ENCODE peak calls at places on chromosomes 7 and 10, in four cellular contexts. One of them, this sample, is unnamed.

GRCh38 chr10:55491712-55492111 is 690.7 kb upstream of the PCDH15 start:
- DNase-seq in GM12878: no peak
- DNase-seq in K562: no peak
- DNase-seq in HepG2: no peak
- DNase-seq in this sample: no peak

GRCh38 chr7:150382123-150382843 is 3.2 kb downstream of the ZNF775 start:
- DNase-seq in K562: no peak
- DNase-seq in HepG2: no peak
- DNase-seq in GM12878: no peak
- DNase-seq in this sample: no peak

GRCh38 chr10:128044186-128044585 is 82.0 kb downstream of the MKI67 start:
- DNase-seq in K562: no peak
- DNase-seq in GM12878: no peak
- DNase-seq in HepG2: no peak
- DNase-seq in this sample: no peak

GRCh38 chr7:7352845-7353244 is 170.5 kb downstream of the C1GALT1 start:
- DNase-seq in GM12878: no peak
- DNase-seq in HepG2: peak
- DNase-seq in K562: no peak
- DNase-seq in this sample: no peak

GRCh38 chr7:20340839-20341238 is 10.1 kb downstream of the ITGB8 start:
- DNase-seq in HepG2: no peak
- DNase-seq in GM12878: no peak
- DNase-seq in K562: no peak
- DNase-seq in this sample: no peak

GRCh38 chr7:121620953-121621606 is 225.0 kb upstream of the FAM3C start:
- DNase-seq in HepG2: no peak
- DNase-seq in GM12878: no peak
- DNase-seq in K562: no peak
- DNase-seq in this sample: no peak

GRCh38 chr10:7035111-7035761 is 375.6 kb downstream of the SFMBT2 start:
- DNase-seq in GM12878: no peak
- DNase-seq in K562: no peak
- DNase-seq in HepG2: no peak
- DNase-seq in this sample: no peak

GRCh38 chr10:33329178-33329577 is 5.3 kb downstream of the NRP1 start:
- DNase-seq in K562: no peak
- DNase-seq in HepG2: no peak
- DNase-seq in GM12878: no peak
- DNase-seq in this sample: no peak

GRCh38 chr10:132155723-132156381 is 30.9 kb upstream of the DPYSL4 start:
- DNase-seq in K562: no peak
- DNase-seq in GM12878: no peak
- DNase-seq in HepG2: no peak
- DNase-seq in this sample: no peak

GRCh38 chr10:89478739-89479116 is 56.7 kb downstream of the SLC16A12 start:
- DNase-seq in GM12878: no peak
- DNase-seq in K562: no peak
- DNase-seq in HepG2: no peak
- DNase-seq in this sample: no peak

GRCh38 chr10:77712207-77712606 is 74.6 kb upstream of the KCNMA1 start:
- DNase-seq in HepG2: no peak
- DNase-seq in GM12878: no peak
- DNase-seq in K562: no peak
- DNase-seq in this sample: no peak

GRCh38 chr7:2870471-2870941 is 26.4 kb upstream of the GNA12 start:
- DNase-seq in K562: no peak
- DNase-seq in HepG2: no peak
- DNase-seq in GM12878: no peak
- DNase-seq in this sample: no peak

GRCh38 chr10:44970812-44971395 is 7.7 kb downstream of the DEPP1 start:
- DNase-seq in K562: no peak
- DNase-seq in GM12878: no peak
- DNase-seq in HepG2: no peak
- DNase-seq in this sample: no peak

DNA sequence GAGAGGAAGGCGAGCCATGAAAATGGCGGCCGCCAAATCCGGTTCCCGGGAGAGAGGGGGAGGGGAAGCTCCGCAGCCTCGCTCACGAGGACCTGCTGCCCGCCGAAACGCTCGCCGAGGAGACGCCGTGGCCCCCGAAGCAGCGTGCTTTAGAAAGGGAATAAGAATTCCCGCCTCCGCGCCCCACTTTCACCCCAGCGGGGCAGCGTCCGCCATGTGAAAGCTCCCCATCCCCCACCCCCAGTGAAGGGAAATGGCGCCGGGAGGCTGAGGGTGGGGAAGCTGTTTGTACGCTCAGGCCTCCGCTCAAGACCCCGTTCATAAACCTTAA is 468 bp downstream of the HNRNPA2B1 start:
- DNase-seq in HepG2: no peak
- DNase-seq in K562: peak
- DNase-seq in GM12878: no peak
- DNase-seq in this sample: no peak
- TF ChIP-seq FOXK2 in HepG2: no peak
- TF ChIP-seq FOXK2 in K562: no peak
- TF ChIP-seq FOXK2 in GM12878: no peak
- TF ChIP-seq FOXK2 in this sample: no peak

GRCh38 chr7:102988631-102989030 is 75.8 kb downstream of the LRRC17 start:
- DNase-seq in GM12878: no peak
- DNase-seq in HepG2: no peak
- DNase-seq in K562: no peak
- DNase-seq in this sample: no peak
- TF ChIP-seq FOXM1 in GM12878: no peak
- TF ChIP-seq FOXM1 in HepG2: no peak
- TF ChIP-seq FOXM1 in K562: no peak
- TF ChIP-seq FOXM1 in this sample: no peak

DNA sequence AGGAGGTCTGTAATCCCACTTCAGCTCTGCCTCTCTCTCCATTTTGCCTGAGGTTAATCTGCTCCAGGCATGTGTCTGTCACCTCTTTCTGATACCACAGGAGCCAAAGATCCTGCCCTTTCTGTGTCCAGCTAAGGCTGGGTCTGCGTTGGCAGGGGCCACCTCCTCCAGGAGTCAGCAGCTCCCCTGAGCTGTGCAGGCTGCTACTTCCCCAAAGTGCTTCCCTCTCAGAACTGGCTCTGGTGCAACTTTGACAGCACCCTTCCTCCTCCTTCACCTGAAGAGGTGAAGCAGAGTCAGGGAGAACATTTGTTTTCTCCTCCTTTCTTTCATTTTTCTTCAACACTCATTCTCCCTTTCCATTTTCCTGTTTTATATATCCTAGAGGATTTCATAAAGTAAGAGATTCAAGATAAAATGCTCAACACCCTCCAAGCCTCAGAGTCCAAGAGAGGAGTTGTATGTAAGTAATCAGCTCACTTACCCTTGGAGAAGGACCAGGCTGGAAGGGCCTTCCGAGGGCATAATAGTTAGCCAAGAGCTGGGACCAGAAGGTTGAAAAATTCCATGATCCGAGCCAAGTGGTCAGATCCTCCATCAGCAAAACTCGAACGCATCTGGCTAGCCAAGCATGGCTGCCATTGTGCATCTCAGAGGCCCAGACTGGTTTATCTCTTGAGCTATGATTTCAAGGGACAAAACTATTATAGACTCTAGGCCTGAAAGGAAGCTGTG is 257.3 kb downstream of the PTEN start:
- DNase-seq in GM12878: no peak
- DNase-seq in HepG2: no peak
- DNase-seq in K562: no peak
- DNase-seq in this sample: no peak
- TF ChIP-seq BHLHE40 in GM12878: no peak
- TF ChIP-seq BHLHE40 in HepG2: no peak
- TF ChIP-seq BHLHE40 in K562: no peak
- TF ChIP-seq BHLHE40 in this sample: no peak

GRCh38 chr10:100983868-100984669 is 3.2 kb downstream of the MRPL43 start:
- DNase-seq in K562: no peak
- DNase-seq in HepG2: no peak
- DNase-seq in GM12878: no peak
- DNase-seq in this sample: no peak
- TF ChIP-seq FOXK2 in K562: no peak
- TF ChIP-seq FOXK2 in HepG2: no peak
- TF ChIP-seq FOXK2 in GM12878: no peak
- TF ChIP-seq FOXK2 in this sample: no peak

GRCh38 chr7:155869784-155870076 is 57.5 kb upstream of the SHH start:
- DNase-seq in HepG2: no peak
- DNase-seq in GM12878: no peak
- DNase-seq in K562: no peak
- DNase-seq in this sample: no peak
- TF ChIP-seq FOXM1 in HepG2: no peak
- TF ChIP-seq FOXM1 in GM12878: no peak
- TF ChIP-seq FOXM1 in K562: no peak
- TF ChIP-seq FOXM1 in this sample: no peak

GRCh38 chr7:1290262-1291039 is 57.8 kb downstream of the UNCX start:
- DNase-seq in K562: no peak
- DNase-seq in GM12878: no peak
- DNase-seq in HepG2: no peak
- DNase-seq in this sample: no peak
- TF ChIP-seq BHLHE40 in K562: no peak
- TF ChIP-seq BHLHE40 in GM12878: no peak
- TF ChIP-seq BHLHE40 in HepG2: no peak
- TF ChIP-seq BHLHE40 in this sample: no peak

GRCh38 chr10:93547522-93547921 is 18.9 kb upstream of the FFAR4 start:
- DNase-seq in K562: no peak
- DNase-seq in GM12878: no peak
- DNase-seq in HepG2: no peak
- DNase-seq in this sample: no peak

GRCh38 chr10:93541402-93542357 is 24.8 kb upstream of the FFAR4 start:
- DNase-seq in HepG2: peak
- DNase-seq in K562: peak
- DNase-seq in GM12878: no peak
- DNase-seq in this sample: peak

DNA sequence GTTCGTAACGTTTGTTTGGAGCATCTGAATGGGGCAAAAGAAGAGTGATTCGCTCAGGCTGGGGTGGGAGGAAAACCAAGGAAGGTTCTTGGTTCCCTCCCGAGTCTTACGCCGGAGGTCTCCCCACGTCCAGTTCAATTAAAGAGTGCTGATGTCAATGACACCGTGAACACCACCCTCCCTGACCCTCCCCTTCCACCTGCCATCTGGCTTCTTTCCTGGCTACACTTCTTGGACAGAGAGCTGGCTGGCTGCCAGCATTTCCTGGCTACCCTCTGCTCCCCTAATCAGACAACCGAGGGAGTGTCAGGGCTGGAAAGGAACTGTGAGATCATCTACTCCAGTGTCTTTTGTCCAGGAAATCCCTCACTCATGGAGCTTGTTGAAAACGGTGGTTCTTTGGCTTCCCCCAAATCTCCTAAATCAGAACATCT is 24.1 kb upstream of the FFAR4 start:
- DNase-seq in K562: no peak
- DNase-seq in GM12878: no peak
- DNase-seq in HepG2: no peak
- DNase-seq in this sample: no peak
- TF ChIP-seq FOXK2 in K562: no peak
- TF ChIP-seq FOXK2 in GM12878: no peak
- TF ChIP-seq FOXK2 in HepG2: no peak
- TF ChIP-seq FOXK2 in this sample: no peak